ENCODE peak calls at places on chromosome 17, in five cellular contexts. J is mammary epithelial cell; Y is activated gamma-delta T cell treated with anti-CD3 and anti-CD28 coated beads, Interleukin-2, amount 50 U/mL, for 16 hours; T is progenitor cell of endocrine pancreas; P is dorsolateral prefrontal cortex. M is an unnamed sample.

GRCh38 chr17:14741516-14741915 is 440.6 kb downstream of the HS3ST3B1 start:
- DNase-seq in T (no peak), J (peak; percentile 31), P (no peak), Y (no peak), M (no peak)

GRCh38 chr17:68792873-68793272 is 162.3 kb downstream of the ABCA8 start:
- DNase-seq in P (no peak), Y (no peak), J (no peak), T (no peak), M (no peak)

GRCh38 chr17:61002316-61002736 is 324.7 kb downstream of the BCAS3 start:
- DNase-seq in Y (no peak), J (peak; percentile 12), T (no peak), P (no peak), M (no peak)

GRCh38 chr17:7719661-7720060 is 2.1 kb downstream of the DNAH2 start:
- DNase-seq in Y (no peak), P (no peak), T (no peak), J (no peak), M (no peak)

GRCh38 chr17:72407336-72408121 is 286.7 kb downstream of the SOX9 start:
- DNase-seq in P (peak; percentile 74), T (no peak), Y (no peak), J (peak; percentile 98), M (no peak)

GRCh38 chr17:15260376-15261062 is 4.6 kb downstream of the PMP22 start:
- DNase-seq in T (peak; percentile 79), P (peak; percentile 77), J (peak; percentile 67), Y (peak; percentile 6), M (peak; percentile 82)

GRCh38 chr17:80087346-80088265 is 13.8 kb upstream of the GAA start:
- DNase-seq in T (no peak), Y (no peak), P (no peak), J (no peak), M (no peak)

GRCh38 chr17:6793748-6794493 is 17.9 kb downstream of the FBXO39 start:
- DNase-seq in T (no peak), J (no peak), P (no peak), Y (no peak), M (no peak)

GRCh38 chr17:83155128-83156081 is 76.0 kb downstream of the METRNL start:
- DNase-seq in T (no peak), P (no peak), Y (no peak), J (no peak), M (no peak)

GRCh38 chr17:3039748-3040147 is 23.7 kb downstream of the OR1D5 start:
- DNase-seq in T (no peak), J (no peak), P (no peak), Y (no peak), M (no peak)

GRCh38 chr17:46009681-46010596 is 10.9 kb downstream of the STH start:
- DNase-seq in Y (no peak), J (no peak), P (no peak), T (no peak), M (peak; percentile 63)

GRCh38 chr17:77324227-77324626 is 183.5 kb downstream of the SEC14L1 start:
- DNase-seq in P (no peak), Y (no peak), J (no peak), T (no peak), M (no peak)

GRCh38 chr17:44350733-44351226 is 5.7 kb downstream of the GRN start:
- DNase-seq in T (peak; percentile 70), J (peak; percentile 32), Y (peak; percentile 59), P (peak; percentile 79), M (peak; percentile 97)

GRCh38 chr17:79842656-79843474 is 3.6 kb upstream of the CBX4 start:
- DNase-seq in P (no peak), J (no peak), Y (no peak), T (peak; percentile 27), M (no peak)

GRCh38 chr17:62723842-62724241 is 84.3 kb downstream of the MARCHF10 start:
- DNase-seq in Y (no peak), J (no peak), P (no peak), T (no peak), M (no peak)

GRCh38 chr17:79680381-79680780 is 50.4 kb upstream of the ENPP7 start:
- DNase-seq in Y (no peak), P (no peak), J (no peak), T (no peak), M (no peak)

GRCh38 chr17:64506201-64506575 is at the start of gene DDX5:
- DNase-seq in T (peak; percentile 97), J (no peak), Y (peak; percentile 97), P (peak; percentile 97), M (peak; percentile 56)

GRCh38 chr17:72590382-72590781 is 469.6 kb downstream of the SOX9 start:
- DNase-seq in J (peak; percentile 73), P (no peak), T (no peak), Y (no peak), M (no peak)

GRCh38 chr17:39617446-39618251 is 9.1 kb upstream of the PPP1R1B start:
- DNase-seq in T (no peak), J (peak; percentile 48), Y (no peak), P (peak; percentile 67), M (peak; percentile 75)

GRCh38 chr17:2749058-2749783 is at the start of gene CCDC92B:
- DNase-seq in J (no peak), Y (no peak), P (no peak), T (no peak), M (no peak)

GRCh38 chr17:63707151-63707550 is 7.2 kb upstream of the LIMD2 start:
- DNase-seq in T (no peak), P (no peak), J (no peak), Y (no peak), M (no peak)

GRCh38 chr17:36742267-36743000 is 141.1 kb downstream of the MRM1 start:
- DNase-seq in P (no peak), T (no peak), J (no peak), Y (no peak), M (no peak)

GRCh38 chr17:59027750-59028149 is 78.9 kb downstream of the TRIM37 start:
- DNase-seq in Y (no peak), T (no peak), J (no peak), P (no peak), M (no peak)

GRCh38 chr17:46764335-46764708 is 54.2 kb downstream of the WNT3 start:
- DNase-seq in Y (no peak), J (no peak), P (peak; percentile 6), T (no peak), M (no peak)

GRCh38 chr17:59332890-59333377 is 1.5 kb downstream of the YPEL2 start:
- DNase-seq in J (no peak), Y (no peak), P (peak; percentile 43), T (no peak), M (no peak)

GRCh38 chr17:5110816-5111215 is 862 bp downstream of the ZNF232 start:
- DNase-seq in J (no peak), T (no peak), Y (no peak), P (no peak), M (no peak)

GRCh38 chr17:31216053-31216751 is 80.8 kb downstream of the OMG start:
- DNase-seq in Y (no peak), J (peak; percentile 14), P (no peak), T (no peak), M (no peak)

GRCh38 chr17:65564793-65565192 is 3.3 kb upstream of the AXIN2 start:
- DNase-seq in J (no peak), P (peak; percentile 54), Y (no peak), T (no peak), M (no peak)

GRCh38 chr17:39937462-39937861 is 9.9 kb downstream of the LRRC3C start:
- DNase-seq in Y (no peak), T (no peak), P (no peak), J (no peak), M (no peak)

GRCh38 chr17:40309938-40310510 is 1.0 kb downstream of the RARA start:
- DNase-seq in P (no peak), J (no peak), Y (no peak), T (no peak), M (no peak)

GRCh38 chr17:39823407-39824054 is 40.6 kb downstream of the IKZF3 start:
- DNase-seq in Y (no peak), P (no peak), J (no peak), T (no peak), M (no peak)

GRCh38 chr17:63696381-63696961 is 3.5 kb downstream of the LIMD2 start:
- DNase-seq in T (no peak), Y (no peak), J (no peak), P (no peak), M (peak; percentile 59)

GRCh38 chr17:59311051-59311468 is 20.4 kb upstream of the YPEL2 start:
- DNase-seq in T (no peak), Y (peak; percentile 13), P (peak; percentile 50), J (peak; percentile 37), M (peak; percentile 18)

GRCh38 chr17:27846042-27846655 is 45.8 kb upstream of the NOS2 start:
- DNase-seq in T (no peak), J (no peak), Y (peak; percentile 25), P (no peak), M (no peak)

M was measured in 8988T.